ENCODE peak calls at places on chromosomes 7 and 10, in ten cellular contexts. One of them, this sample, is unnamed.

GRCh38 chr10:62454696-62455451 is 80.7 kb downstream of the ZNF365 start:
- DNase-seq in foreskin melanocyte: no peak
- DNase-seq in activated effector memory CD4-positive, alpha-beta T cell treated with Interleukin-2 at 50 U/mL for 16 hours: no peak
- DNase-seq in NCI-H1105: no peak
- DNase-seq in NCI-H774: no peak
- DNase-seq in iPS-NIHi11: peak; percentile 20
- DNase-seq in mucosa of gallbladder: peak; percentile 20
- DNase-seq in fibroblast of gingiva: peak; percentile 27
- DNase-seq in EH: peak; percentile 84
- DNase-seq in GM23338: no peak
- DNase-seq in this sample: no peak

GRCh38 chr7:85508642-85509429 is 322.0 kb upstream of the SEMA3D start:
- DNase-seq in GM23338: no peak
- DNase-seq in mucosa of gallbladder: no peak
- DNase-seq in iPS-NIHi11: no peak
- DNase-seq in foreskin melanocyte: no peak
- DNase-seq in fibroblast of gingiva: peak; percentile 80
- DNase-seq in NCI-H774: no peak
- DNase-seq in NCI-H1105: no peak
- DNase-seq in EH: peak; percentile 96
- DNase-seq in activated effector memory CD4-positive, alpha-beta T cell treated with Interleukin-2 at 50 U/mL for 16 hours: no peak
- DNase-seq in this sample: no peak

GRCh38 chr7:107555893-107556292 is 7.8 kb downstream of the COG5 start:
- DNase-seq in NCI-H1105: no peak
- DNase-seq in NCI-H774: no peak
- DNase-seq in EH: no peak
- DNase-seq in activated effector memory CD4-positive, alpha-beta T cell treated with Interleukin-2 at 50 U/mL for 16 hours: no peak
- DNase-seq in foreskin melanocyte: no peak
- DNase-seq in fibroblast of gingiva: no peak
- DNase-seq in GM23338: no peak
- DNase-seq in mucosa of gallbladder: no peak
- DNase-seq in iPS-NIHi11: no peak
- DNase-seq in this sample: no peak

GRCh38 chr10:32650246-32650655 is 204.3 kb downstream of the CCDC7 start:
- DNase-seq in fibroblast of gingiva: peak; percentile 3
- DNase-seq in foreskin melanocyte: peak; percentile 2
- DNase-seq in activated effector memory CD4-positive, alpha-beta T cell treated with Interleukin-2 at 50 U/mL for 16 hours: peak; percentile 14
- DNase-seq in mucosa of gallbladder: no peak
- DNase-seq in NCI-H1105: no peak
- DNase-seq in NCI-H774: no peak
- DNase-seq in EH: no peak
- DNase-seq in iPS-NIHi11: no peak
- DNase-seq in GM23338: peak; percentile 2
- DNase-seq in this sample: peak; percentile 46

GRCh38 chr7:51154201-51154600 is 162.4 kb downstream of the COBL start:
- DNase-seq in NCI-H774: no peak
- DNase-seq in EH: no peak
- DNase-seq in NCI-H1105: no peak
- DNase-seq in fibroblast of gingiva: no peak
- DNase-seq in activated effector memory CD4-positive, alpha-beta T cell treated with Interleukin-2 at 50 U/mL for 16 hours: no peak
- DNase-seq in iPS-NIHi11: no peak
- DNase-seq in mucosa of gallbladder: no peak
- DNase-seq in GM23338: no peak
- DNase-seq in foreskin melanocyte: peak; percentile 97
- DNase-seq in this sample: peak; percentile 63

GRCh38 chr10:60235001-60235400 is 154.7 kb downstream of the ANK3 start:
- DNase-seq in mucosa of gallbladder: no peak
- DNase-seq in iPS-NIHi11: no peak
- DNase-seq in fibroblast of gingiva: peak; percentile 35
- DNase-seq in GM23338: no peak
- DNase-seq in NCI-H1105: no peak
- DNase-seq in NCI-H774: no peak
- DNase-seq in foreskin melanocyte: no peak
- DNase-seq in EH: peak; percentile 38
- DNase-seq in activated effector memory CD4-positive, alpha-beta T cell treated with Interleukin-2 at 50 U/mL for 16 hours: no peak
- DNase-seq in this sample: no peak

GRCh38 chr7:75734586-75735047 is 4.1 kb downstream of the HIP1 start:
- DNase-seq in NCI-H1105: no peak
- DNase-seq in foreskin melanocyte: no peak
- DNase-seq in fibroblast of gingiva: no peak
- DNase-seq in mucosa of gallbladder: no peak
- DNase-seq in iPS-NIHi11: no peak
- DNase-seq in NCI-H774: no peak
- DNase-seq in activated effector memory CD4-positive, alpha-beta T cell treated with Interleukin-2 at 50 U/mL for 16 hours: no peak
- DNase-seq in GM23338: no peak
- DNase-seq in EH: peak; percentile 89
- DNase-seq in this sample: no peak

GRCh38 chr10:7853892-7854289 is 35.6 kb downstream of the TAF3 start:
- DNase-seq in foreskin melanocyte: no peak
- DNase-seq in NCI-H774: no peak
- DNase-seq in EH: no peak
- DNase-seq in NCI-H1105: no peak
- DNase-seq in GM23338: no peak
- DNase-seq in iPS-NIHi11: no peak
- DNase-seq in mucosa of gallbladder: no peak
- DNase-seq in activated effector memory CD4-positive, alpha-beta T cell treated with Interleukin-2 at 50 U/mL for 16 hours: no peak
- DNase-seq in fibroblast of gingiva: no peak
- DNase-seq in this sample: no peak

GRCh38 chr7:134828361-134828760 is 48.9 kb downstream of the CALD1 start:
- DNase-seq in GM23338: no peak
- DNase-seq in NCI-H1105: no peak
- DNase-seq in EH: no peak
- DNase-seq in NCI-H774: no peak
- DNase-seq in foreskin melanocyte: no peak
- DNase-seq in fibroblast of gingiva: no peak
- DNase-seq in iPS-NIHi11: no peak
- DNase-seq in mucosa of gallbladder: no peak
- DNase-seq in activated effector memory CD4-positive, alpha-beta T cell treated with Interleukin-2 at 50 U/mL for 16 hours: no peak
- DNase-seq in this sample: no peak

GRCh38 chr7:100022621-100023020 is 7.2 kb downstream of the ZKSCAN1 start:
- DNase-seq in activated effector memory CD4-positive, alpha-beta T cell treated with Interleukin-2 at 50 U/mL for 16 hours: no peak
- DNase-seq in mucosa of gallbladder: peak; percentile 53
- DNase-seq in NCI-H1105: no peak
- DNase-seq in NCI-H774: peak; percentile 78
- DNase-seq in iPS-NIHi11: no peak
- DNase-seq in fibroblast of gingiva: no peak
- DNase-seq in EH: no peak
- DNase-seq in GM23338: no peak
- DNase-seq in foreskin melanocyte: no peak
- DNase-seq in this sample: no peak

GRCh38 chr10:58641095-58641531 is 128.4 kb downstream of the BICC1 start:
- DNase-seq in activated effector memory CD4-positive, alpha-beta T cell treated with Interleukin-2 at 50 U/mL for 16 hours: no peak
- DNase-seq in NCI-H1105: no peak
- DNase-seq in fibroblast of gingiva: peak; percentile 99
- DNase-seq in foreskin melanocyte: peak; percentile 74
- DNase-seq in GM23338: peak; percentile 40
- DNase-seq in iPS-NIHi11: no peak
- DNase-seq in NCI-H774: peak; percentile 16
- DNase-seq in mucosa of gallbladder: no peak
- DNase-seq in EH: peak; percentile 98
- DNase-seq in this sample: peak; percentile 57

GRCh38 chr10:75042292-75042974 is 69.0 kb upstream of the SAMD8 start:
- DNase-seq in iPS-NIHi11: no peak
- DNase-seq in GM23338: no peak
- DNase-seq in NCI-H1105: no peak
- DNase-seq in fibroblast of gingiva: peak; percentile 75
- DNase-seq in mucosa of gallbladder: no peak
- DNase-seq in activated effector memory CD4-positive, alpha-beta T cell treated with Interleukin-2 at 50 U/mL for 16 hours: no peak
- DNase-seq in foreskin melanocyte: no peak
- DNase-seq in EH: peak; percentile 58
- DNase-seq in NCI-H774: no peak
- DNase-seq in this sample: no peak